ENCODE peak calls at places on chromosomes 16 and 17, in ten cellular contexts. M is A673, K is upper lobe of left lung, T is left ventricle myocardium inferior, P is Peyer's patch, C is colonic mucosa, R is pancreas, A is adrenal gland, Y is tibial nerve, I is substantia nigra. D is an unnamed sample.

GRCh38 chr17:65205655-65206054 is 68.5 kb downstream of the RGS9 start:
- DNase-seq in M (no peak), P (no peak), T (no peak), Y (no peak), K (no peak), C (no peak), R (no peak), I (no peak), A (no peak), D (no peak)

GRCh38 chr17:49514374-49514738 is 19.3 kb downstream of the NGFR start:
- DNase-seq in R (no peak), K (peak), I (no peak), P (no peak), C (no peak), Y (no peak), T (no peak), A (no peak), M (no peak), D (peak)

GRCh38 chr16:77336637-77337036 is 98.2 kb downstream of the ADAMTS18 start:
- DNase-seq in Y (no peak), T (no peak), R (no peak), K (no peak), I (no peak), C (no peak), A (no peak), P (no peak), M (no peak), D (no peak)

GRCh38 chr16:79608976-79609375 is 8.4 kb upstream of the MAF start:
- DNase-seq in P (no peak), R (no peak), K (no peak), M (no peak), C (no peak), T (no peak), Y (no peak), A (no peak), I (no peak), D (no peak)

GRCh38 chr17:41617698-41618097 is 5.1 kb upstream of the KRT16 start:
- DNase-seq in A (no peak), T (no peak), Y (no peak), R (no peak), M (no peak), I (no peak), P (no peak), K (no peak), C (no peak), D (peak)

GRCh38 chr17:8133398-8133797 is 9.5 kb upstream of the HES7 start:
- DNase-seq in C (no peak), I (no peak), A (no peak), T (no peak), M (no peak), R (no peak), P (no peak), Y (no peak), K (peak), D (no peak)

GRCh38 chr17:66716236-66717026 is 118.5 kb upstream of the CACNG5 start:
- DNase-seq in K (no peak), M (peak), Y (no peak), T (no peak), R (no peak), P (no peak), A (no peak), I (no peak), C (no peak), D (no peak)

GRCh38 chr16:59192551-59193199 is 458.6 kb upstream of the GOT2 start:
- DNase-seq in A (peak), M (peak), P (no peak), Y (peak), T (no peak), C (peak), R (no peak), K (no peak), I (no peak), D (no peak)

GRCh38 chr17:17979778-17980177 is 7.1 kb downstream of the DRC3 start:
- DNase-seq in M (no peak), A (no peak), C (no peak), Y (no peak), T (no peak), K (no peak), I (no peak), R (no peak), P (no peak), D (no peak)

GRCh38 chr17:41636652-41637051 is 12.3 kb upstream of the KRT17 start:
- DNase-seq in R (no peak), K (no peak), P (no peak), I (no peak), T (no peak), A (no peak), M (no peak), C (no peak), Y (no peak), D (no peak)

GRCh38 chr17:20992987-20993862 is 49.6 kb downstream of the USP22 start:
- DNase-seq in I (peak), P (peak), M (peak), T (peak), K (no peak), R (peak), C (peak), Y (peak), A (peak), D (peak)

GRCh38 chr16:55324491-55325447 is 766 bp downstream of the IRX6 start:
- DNase-seq in C (no peak), R (no peak), I (no peak), T (no peak), A (no peak), K (peak), M (peak), P (no peak), Y (no peak), D (no peak)

GRCh38 chr17:54785643-54786258 is 114.9 kb upstream of the TOM1L1 start:
- DNase-seq in A (no peak), R (no peak), Y (no peak), C (no peak), I (no peak), K (no peak), P (no peak), T (no peak), M (no peak), D (no peak)

GRCh38 chr17:30549864-30550511 is 72.8 kb downstream of the GOSR1 start:
- DNase-seq in P (peak), K (no peak), T (no peak), I (no peak), M (no peak), A (no peak), R (no peak), Y (no peak), C (no peak), D (no peak)

GRCh38 chr17:77212081-77212832 is 71.5 kb downstream of the SEC14L1 start:
- DNase-seq in T (no peak), P (peak), A (no peak), M (no peak), R (no peak), K (no peak), I (no peak), C (no peak), Y (no peak), D (no peak)

GRCh38 chr17:77229786-77230435 is 89.1 kb downstream of the SEC14L1 start:
- DNase-seq in I (no peak), Y (no peak), C (no peak), P (no peak), R (no peak), K (no peak), T (no peak), M (no peak), A (no peak), D (peak)

GRCh38 chr17:19409509-19409908 is 1.5 kb upstream of the RNF112 start:
- DNase-seq in Y (no peak), T (no peak), A (no peak), C (no peak), P (no peak), K (no peak), R (no peak), I (no peak), M (peak), D (no peak)

GRCh38 chr16:68128577-68129305 is 43.6 kb downstream of the NFATC3 start:
- DNase-seq in K (no peak), I (no peak), M (peak), R (no peak), Y (no peak), P (no peak), A (no peak), C (no peak), T (no peak), D (no peak)

GRCh38 chr17:47929218-47930000 is 12.0 kb upstream of the PNPO start:
- DNase-seq in T (peak), P (no peak), M (no peak), A (no peak), Y (peak), K (no peak), I (no peak), R (no peak), C (no peak), D (peak)

GRCh38 chr16:69367980-69368379 is 16.4 kb upstream of the TMED6 start:
- DNase-seq in R (no peak), K (no peak), M (no peak), I (no peak), T (no peak), A (no peak), C (no peak), P (peak), Y (no peak), D (no peak)

GRCh38 chr17:18038149-18038850 is 668 bp downstream of the ATPAF2 start:
- DNase-seq in T (no peak), K (no peak), C (no peak), A (no peak), R (no peak), Y (no peak), I (no peak), P (no peak), M (no peak), D (no peak)

GRCh38 chr17:7177954-7178477 is 1.2 kb downstream of the ASGR1 start:
- DNase-seq in Y (no peak), P (no peak), R (no peak), A (no peak), I (no peak), M (peak), K (no peak), C (no peak), T (no peak), D (no peak)

GRCh38 chr16:12000032-12000431 is 23.5 kb downstream of the SNX29 start:
- DNase-seq in P (no peak), T (no peak), A (no peak), K (no peak), R (no peak), M (no peak), I (no peak), Y (no peak), C (no peak), D (no peak)

GRCh38 chr17:44628234-44629188 is 27.8 kb upstream of the MEIOC start:
- DNase-seq in M (no peak), I (no peak), R (peak), A (peak), T (peak), Y (peak), P (peak), K (peak), C (peak), D (peak)

GRCh38 chr17:65438173-65438572 is 123.3 kb downstream of the AXIN2 start:
- DNase-seq in A (no peak), K (no peak), T (no peak), M (no peak), C (no peak), Y (no peak), P (no peak), I (no peak), R (no peak), D (no peak)

GRCh38 chr16:66899310-66899944 is 19.1 kb downstream of the PDP2 start:
- DNase-seq in A (no peak), I (no peak), P (no peak), M (no peak), C (no peak), K (no peak), R (no peak), Y (no peak), T (no peak), D (no peak)

GRCh38 chr16:88940196-88941050 is 36.6 kb downstream of the CBFA2T3 start:
- DNase-seq in T (no peak), R (peak), A (peak), C (no peak), P (no peak), I (no peak), K (peak), M (no peak), Y (no peak), D (peak)

GRCh38 chr17:29617481-29618271 is 5.0 kb downstream of the CORO6 start:
- DNase-seq in M (no peak), C (peak), R (peak), A (peak), I (peak), K (peak), Y (no peak), P (peak), T (peak), D (peak)

DNA sequence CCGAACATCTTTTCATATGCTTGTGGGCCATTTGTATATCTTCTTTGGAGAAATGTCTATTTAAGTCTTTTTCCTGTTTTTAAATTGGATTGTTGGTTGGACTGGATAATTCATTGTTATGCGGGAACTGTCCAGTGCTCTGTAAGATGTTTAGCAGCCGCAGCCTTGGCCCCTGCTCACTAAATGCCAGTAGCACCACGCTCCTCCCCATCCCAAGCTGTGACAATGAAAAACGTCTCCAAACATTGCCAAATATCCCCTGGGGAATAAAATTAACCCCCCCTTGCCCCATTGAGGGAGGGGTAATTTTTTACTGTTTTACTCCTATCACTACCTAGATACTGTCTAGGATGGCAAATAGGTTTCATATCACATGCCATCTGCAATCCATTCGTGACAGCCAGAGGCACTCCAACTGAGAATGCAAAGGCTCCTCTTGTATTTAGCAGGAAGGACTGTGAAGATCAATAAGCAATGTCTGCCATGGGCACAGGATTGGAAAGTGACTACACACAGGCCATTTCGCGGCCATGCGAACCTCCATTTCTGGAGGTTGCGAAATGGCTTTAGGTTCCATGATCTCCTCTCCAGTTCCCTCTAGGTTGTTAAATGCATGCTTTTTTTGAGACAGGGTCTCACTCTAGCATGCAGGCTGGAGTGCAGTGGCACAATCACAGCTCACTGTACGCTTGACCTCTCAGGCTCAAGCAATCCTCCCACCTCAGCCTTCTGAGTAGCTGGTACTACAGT is 9.3 kb downstream of the PLXDC1 start:
- DNase-seq in Y (no peak), C (no peak), M (no peak), T (no peak), P (no peak), R (no peak), I (no peak), K (no peak), A (no peak), D (no peak)
- H3K27ac ChIP-seq in Y (no peak), C (no peak), M (no peak), T (peak), P (no peak), R (no peak), I (no peak), K (no peak), A (no peak), D (no peak)

DNA sequence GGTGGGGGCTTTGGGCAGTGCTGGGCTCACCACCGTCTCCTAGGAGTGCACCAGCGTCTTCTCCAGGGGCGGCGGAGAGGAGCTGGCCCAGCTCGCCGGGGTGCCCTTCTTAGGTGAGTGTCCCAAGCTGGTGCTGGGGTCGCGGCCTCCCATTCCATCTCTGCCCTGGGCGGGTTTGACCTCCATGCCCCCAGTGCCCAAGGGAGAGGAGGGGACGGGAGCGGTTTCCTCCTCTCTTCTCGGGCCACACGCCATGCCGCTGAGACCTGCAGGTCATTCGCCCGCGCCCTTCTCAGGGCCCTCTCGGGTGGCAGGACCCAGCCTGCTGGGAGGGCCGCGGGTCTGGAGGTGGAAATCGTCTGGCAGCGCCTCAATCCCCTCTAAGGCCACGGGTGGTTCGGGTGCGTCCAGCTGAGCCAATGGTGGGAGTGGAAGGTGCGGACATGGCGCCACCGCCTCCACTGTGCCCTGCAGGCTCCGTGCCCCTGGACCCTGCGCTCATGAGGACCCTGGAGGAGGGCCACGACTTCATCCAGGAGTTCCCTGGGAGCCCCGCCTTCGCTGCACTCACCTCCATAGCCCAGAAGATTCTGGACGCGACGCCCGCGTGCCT is 5.3 kb downstream of the IGFALS start:
- DNase-seq in M (no peak), I (no peak), R (no peak), K (peak), P (no peak), Y (no peak), C (no peak), T (no peak), A (no peak), D (peak)
- H3K27ac ChIP-seq in M (no peak), I (no peak), R (no peak), K (no peak), P (no peak), Y (no peak), C (no peak), T (no peak), A (no peak), D (no peak)

DNA sequence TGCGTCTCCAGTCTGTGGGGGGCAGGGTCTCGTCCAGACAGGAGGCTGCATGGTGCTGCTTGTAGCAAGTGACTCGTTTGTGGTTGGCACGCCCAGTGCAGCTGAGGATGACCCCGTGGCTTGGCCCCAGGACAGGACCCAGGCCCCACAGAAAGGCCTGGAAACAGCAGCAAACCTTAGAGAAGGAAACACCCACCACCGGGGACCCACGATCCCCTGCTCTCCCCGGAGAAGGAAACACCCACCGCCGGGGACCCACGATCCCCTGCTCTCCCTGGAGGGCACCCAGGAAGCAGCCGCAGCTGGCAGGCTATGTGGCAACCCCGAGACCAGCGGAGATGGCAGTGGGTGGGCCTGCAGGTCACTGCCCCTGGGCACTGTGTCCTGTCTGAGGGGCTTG is 8.3 kb upstream of the C16orf95 start:
- DNase-seq in M (no peak), P (no peak), C (no peak), K (no peak), R (no peak), I (no peak), Y (no peak), T (no peak), A (no peak), D (peak)
- H3K27ac ChIP-seq in M (no peak), P (no peak), C (no peak), K (no peak), R (no peak), I (no peak), Y (no peak), T (no peak), A (no peak), D (no peak)

GRCh38 chr16:17368511-17368910 is 102.2 kb downstream of the XYLT1 start:
- DNase-seq in I (no peak), Y (no peak), M (no peak), A (no peak), K (no peak), R (no peak), P (peak), C (no peak), T (no peak), D (no peak)

GRCh38 chr16:17369441-17369951 is 101.3 kb downstream of the XYLT1 start:
- DNase-seq in P (peak), R (no peak), I (no peak), Y (peak), T (peak), C (peak), M (peak), A (peak), K (no peak), D (peak)

GRCh38 chr16:17370233-17371013 is 100.3 kb downstream of the XYLT1 start:
- DNase-seq in A (no peak), T (no peak), K (no peak), M (no peak), I (no peak), R (no peak), C (no peak), Y (no peak), P (peak), D (no peak)

GRCh38 chr16:17367932-17368331 is 102.8 kb downstream of the XYLT1 start:
- DNase-seq in I (no peak), P (peak), A (no peak), K (no peak), M (peak), R (no peak), Y (no peak), C (no peak), T (no peak), D (no peak)

GRCh38 chr16:17368951-17369350 is 101.8 kb downstream of the XYLT1 start:
- DNase-seq in K (no peak), Y (no peak), A (no peak), I (no peak), M (no peak), P (peak), T (no peak), R (no peak), C (no peak), D (no peak)
- H3K27ac ChIP-seq in K (peak), Y (no peak), A (no peak), I (no peak), M (no peak), P (peak), T (peak), R (no peak), C (peak), D (peak)

GRCh38 chr16:85794696-85795095 is 4.6 kb downstream of the EMC8 start:
- DNase-seq in I (no peak), P (no peak), R (no peak), M (no peak), A (no peak), Y (no peak), C (no peak), K (no peak), T (no peak), D (no peak)
- H3K27ac ChIP-seq in I (no peak), P (no peak), R (no peak), M (no peak), A (no peak), Y (no peak), C (no peak), K (no peak), T (no peak), D (no peak)

GRCh38 chr16:75550211-75550662 is 5.8 kb downstream of the TMEM231 start:
- DNase-seq in C (peak), P (peak), R (no peak), Y (peak), T (no peak), M (peak), A (no peak), K (no peak), I (no peak), D (no peak)
- H3K27ac ChIP-seq in C (peak), P (no peak), R (no peak), Y (no peak), T (peak), M (no peak), A (no peak), K (no peak), I (peak), D (no peak)

DNA sequence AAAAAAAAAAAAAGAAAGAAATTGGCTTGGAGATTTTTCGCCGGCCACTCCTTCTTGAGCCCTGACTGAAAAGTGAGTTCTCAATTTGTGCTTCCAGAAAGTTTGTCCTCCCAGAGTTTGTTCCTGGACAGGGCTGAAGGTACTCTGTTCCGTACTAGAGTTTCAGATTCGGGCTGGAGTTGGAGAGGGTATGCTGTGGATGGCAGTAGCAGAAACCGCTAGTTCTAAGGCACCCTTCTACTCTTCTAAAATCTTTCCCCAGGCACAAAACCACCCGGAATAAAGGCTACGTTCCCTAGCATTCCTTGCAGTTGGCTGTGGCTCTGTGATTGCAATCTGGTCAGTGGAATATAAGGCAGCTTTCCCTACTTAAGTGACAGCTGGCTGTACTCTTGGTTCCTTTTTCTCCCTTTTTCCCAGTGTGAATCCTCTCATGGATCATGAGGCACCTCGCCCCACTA is 710 bp upstream of the HEATR6 start:
- DNase-seq in M (peak), C (no peak), Y (no peak), I (no peak), R (no peak), A (no peak), K (no peak), P (no peak), T (no peak), D (no peak)
- H3K27ac ChIP-seq in M (no peak), C (peak), Y (peak), I (no peak), R (peak), A (peak), K (peak), P (peak), T (peak), D (no peak)

D was measured in spleen.